ENCODE peak calls at places on chromosomes 7 and 10, in nine cellular contexts. R is GM23248; H is IMR-90; P is activated T-helper 1 cell treated with anti-CD3 and anti-CD28 coated beads, Interleukin-2, amount 50 U/mL, for 16 hours; V is stimulated activated CD8-positive, alpha-beta memory T cell treated with anti-CD3 and anti-CD28 coated beads, Interleukin-4, amount 100 ng/mL, for 4 hours; W is mesothelial cell of epicardium; B is MM.1S; Z is right atrium auricular region; Y is GM04504. S is an unnamed sample.

GRCh38 chr10:33151344-33151864 is 183.1 kb downstream of the NRP1 start:
- DNase-seq in R (no peak), H (no peak), P (no peak), V (no peak), W (no peak), B (peak; percentile 61), Z (peak; percentile 32), Y (no peak), S (no peak)

GRCh38 chr10:131870831-131871672 is 29.8 kb upstream of the PPP2R2D start:
- DNase-seq in R (no peak), H (peak; percentile 11), P (no peak), V (no peak), W (no peak), B (no peak), Z (no peak), Y (no peak), S (no peak)

GRCh38 chr7:44867073-44867990 is 18.0 kb downstream of the PURB start:
- DNase-seq in R (peak; percentile 94), H (peak; percentile 91), P (no peak), V (no peak), W (no peak), B (no peak), Z (no peak), Y (peak; percentile 68), S (peak; percentile 91)

GRCh38 chr7:124688991-124689390 is 76.6 kb downstream of the GPR37 start:
- DNase-seq in R (peak; percentile 0), H (peak; percentile 89), P (no peak), V (no peak), W (no peak), B (no peak), Z (no peak), Y (peak; percentile 36), S (peak; percentile 10)

GRCh38 chr7:757741-758163 is 30.7 kb upstream of the PRKAR1B start:
- DNase-seq in R (no peak), H (no peak), P (no peak), V (no peak), W (no peak), B (no peak), Z (no peak), Y (no peak), S (no peak)

GRCh38 chr10:73581912-73582311 is 9.2 kb downstream of the USP54 start:
- DNase-seq in R (no peak), H (no peak), P (no peak), V (no peak), W (no peak), B (no peak), Z (no peak), Y (no peak), S (no peak)

GRCh38 chr10:69056536-69057260 is 31.2 kb upstream of the SRGN start:
- DNase-seq in R (no peak), H (no peak), P (no peak), V (no peak), W (no peak), B (no peak), Z (no peak), Y (no peak), S (no peak)

GRCh38 chr7:155296788-155297516 is 726 bp upstream of the INSIG1 start:
- DNase-seq in R (peak; percentile 93), H (peak; percentile 81), P (peak; percentile 80), V (peak; percentile 82), W (peak; percentile 58), B (peak; percentile 80), Z (peak; percentile 80), Y (peak; percentile 71), S (peak; percentile 91)

GRCh38 chr10:10513067-10513466 is 504.6 kb upstream of the CELF2 start:
- DNase-seq in R (no peak), H (no peak), P (no peak), V (no peak), W (no peak), B (no peak), Z (no peak), Y (no peak), S (no peak)

GRCh38 chr7:50379082-50379481 is 71.1 kb downstream of the FIGNL1 start:
- DNase-seq in R (no peak), H (no peak), P (no peak), V (no peak), W (peak; percentile 48), B (no peak), Z (no peak), Y (no peak), S (no peak)

GRCh38 chr7:148972360-148972759 is 55.9 kb downstream of the PDIA4 start:
- DNase-seq in R (no peak), H (no peak), P (no peak), V (no peak), W (no peak), B (no peak), Z (no peak), Y (no peak), S (no peak)

GRCh38 chr7:1368682-1369571 is 90.3 kb downstream of the MICALL2 start:
- DNase-seq in R (peak; percentile 35), H (no peak), P (no peak), V (no peak), W (peak; percentile 70), B (no peak), Z (no peak), Y (no peak), S (no peak)

GRCh38 chr10:8048281-8049008 is 6.0 kb upstream of the GATA3 start:
- DNase-seq in R (no peak), H (no peak), P (no peak), V (peak; percentile 58), W (no peak), B (no peak), Z (no peak), Y (no peak), S (no peak)

GRCh38 chr10:89515031-89515841 is 20.2 kb downstream of the SLC16A12 start:
- DNase-seq in R (peak; percentile 97), H (peak; percentile 100), P (no peak), V (no peak), W (no peak), B (no peak), Z (no peak), Y (peak; percentile 96), S (peak; percentile 98)

GRCh38 chr7:119974972-119975371 is 298.0 kb upstream of the KCND2 start:
- DNase-seq in R (no peak), H (no peak), P (no peak), V (no peak), W (no peak), B (peak; percentile 65), Z (no peak), Y (no peak), S (no peak)

GRCh38 chr7:105776068-105776790 is 100.2 kb downstream of the ATXN7L1 start:
- DNase-seq in R (peak; percentile 100), H (peak; percentile 100), P (no peak), V (no peak), W (no peak), B (no peak), Z (peak; percentile 77), Y (peak; percentile 99), S (peak; percentile 97)

GRCh38 chr10:71103969-71104368 is 108.4 kb upstream of the UNC5B start:
- DNase-seq in R (no peak), H (no peak), P (no peak), V (no peak), W (no peak), B (no peak), Z (no peak), Y (no peak), S (no peak)

GRCh38 chr7:112386619-112387018 is 63.6 kb upstream of the IFRD1 start:
- DNase-seq in R (peak; percentile 10), H (no peak), P (no peak), V (no peak), W (no peak), B (no peak), Z (no peak), Y (no peak), S (no peak)

GRCh38 chr10:69676301-69676700 is 46.3 kb downstream of the FAM241B start:
- DNase-seq in R (no peak), H (no peak), P (no peak), V (no peak), W (no peak), B (no peak), Z (no peak), Y (no peak), S (no peak)

GRCh38 chr7:3236268-3236667 is 64.8 kb upstream of the SDK1 start:
- DNase-seq in R (no peak), H (no peak), P (no peak), V (no peak), W (no peak), B (no peak), Z (no peak), Y (no peak), S (no peak)

GRCh38 chr7:115546790-115547189 is 483.8 kb downstream of the TFEC start:
- DNase-seq in R (peak; percentile 5), H (peak; percentile 17), P (no peak), V (no peak), W (no peak), B (no peak), Z (no peak), Y (no peak), S (no peak)

GRCh38 chr10:89684604-89685003 is 16.8 kb upstream of the KIF20B start:
- DNase-seq in R (peak; percentile 82), H (peak; percentile 46), P (no peak), V (no peak), W (no peak), B (no peak), Z (no peak), Y (no peak), S (no peak)

GRCh38 chr7:842436-843031 is 10.3 kb downstream of the SUN1 start:
- DNase-seq in R (peak; percentile 15), H (no peak), P (no peak), V (no peak), W (no peak), B (no peak), Z (no peak), Y (no peak), S (peak; percentile 3)

GRCh38 chr7:14835399-14835798 is 67.2 kb downstream of the DGKB start:
- DNase-seq in R (no peak), H (no peak), P (no peak), V (no peak), W (no peak), B (no peak), Z (no peak), Y (no peak), S (no peak)

GRCh38 chr7:151900591-151901312 is 23.8 kb upstream of the PRKAG2 start:
- DNase-seq in R (peak; percentile 57), H (no peak), P (no peak), V (no peak), W (no peak), B (no peak), Z (no peak), Y (no peak), S (no peak)

S was measured in fibroblast of villous mesenchyme.